ENCODE peak calls at places on chromosomes 12 and 14, in seven cellular contexts. One of them, this sample, is unnamed.

GRCh38 chr12:120399531-120399930 is 30.6 kb upstream of the MSI1 start:
- DNase-seq in lower leg skin: no peak
- DNase-seq in uterus: no peak
- DNase-seq in ovary: no peak
- DNase-seq in A549: no peak
- DNase-seq in NB4: no peak
- DNase-seq in HepG2: no peak
- DNase-seq in this sample: no peak

GRCh38 chr12:53198470-53199110 is 8.5 kb downstream of the ITGB7 start:
- DNase-seq in lower leg skin: peak
- DNase-seq in HepG2: no peak
- DNase-seq in uterus: no peak
- DNase-seq in NB4: no peak
- DNase-seq in A549: no peak
- DNase-seq in ovary: no peak
- DNase-seq in this sample: no peak

GRCh38 chr14:97315790-97316189 is 518.6 kb downstream of the VRK1 start:
- DNase-seq in uterus: no peak
- DNase-seq in A549: no peak
- DNase-seq in HepG2: no peak
- DNase-seq in lower leg skin: no peak
- DNase-seq in NB4: no peak
- DNase-seq in ovary: no peak
- DNase-seq in this sample: no peak

GRCh38 chr12:58557156-58557555 is 363.1 kb downstream of the LRIG3 start:
- DNase-seq in ovary: no peak
- DNase-seq in uterus: no peak
- DNase-seq in A549: no peak
- DNase-seq in HepG2: no peak
- DNase-seq in lower leg skin: no peak
- DNase-seq in NB4: no peak
- DNase-seq in this sample: no peak

GRCh38 chr14:91143862-91144261 is 30.0 kb downstream of the DGLUCY start:
- DNase-seq in NB4: no peak
- DNase-seq in uterus: no peak
- DNase-seq in ovary: no peak
- DNase-seq in lower leg skin: no peak
- DNase-seq in A549: no peak
- DNase-seq in HepG2: no peak
- DNase-seq in this sample: no peak

GRCh38 chr12:120801146-120801545 is 75.5 kb downstream of the ACADS start:
- DNase-seq in A549: no peak
- DNase-seq in ovary: no peak
- DNase-seq in lower leg skin: no peak
- DNase-seq in HepG2: no peak
- DNase-seq in uterus: no peak
- DNase-seq in NB4: no peak
- DNase-seq in this sample: no peak

GRCh38 chr12:79451988-79452387 is 238.8 kb downstream of the PAWR start:
- DNase-seq in NB4: no peak
- DNase-seq in lower leg skin: peak
- DNase-seq in ovary: peak
- DNase-seq in A549: no peak
- DNase-seq in HepG2: peak
- DNase-seq in uterus: peak
- DNase-seq in this sample: peak

GRCh38 chr12:12481636-12482035 is 81.0 kb downstream of the DUSP16 start:
- DNase-seq in uterus: no peak
- DNase-seq in A549: no peak
- DNase-seq in lower leg skin: no peak
- DNase-seq in HepG2: no peak
- DNase-seq in ovary: no peak
- DNase-seq in NB4: no peak
- DNase-seq in this sample: no peak

GRCh38 chr14:104293851-104294627 is 155.7 kb downstream of the KIF26A start:
- DNase-seq in uterus: no peak
- DNase-seq in ovary: peak
- DNase-seq in NB4: no peak
- DNase-seq in A549: peak
- DNase-seq in HepG2: no peak
- DNase-seq in lower leg skin: peak
- DNase-seq in this sample: peak

GRCh38 chr14:34693228-34693939 is 21.0 kb downstream of the CFL2 start:
- DNase-seq in lower leg skin: no peak
- DNase-seq in HepG2: peak
- DNase-seq in uterus: peak
- DNase-seq in ovary: peak
- DNase-seq in NB4: peak
- DNase-seq in A549: peak
- DNase-seq in this sample: peak

GRCh38 chr12:11581179-11581755 is 68.2 kb upstream of the ETV6 start:
- DNase-seq in lower leg skin: no peak
- DNase-seq in A549: peak
- DNase-seq in NB4: peak
- DNase-seq in HepG2: peak
- DNase-seq in uterus: peak
- DNase-seq in ovary: peak
- DNase-seq in this sample: peak

GRCh38 chr12:18919826-18920511 is 182.1 kb downstream of the CAPZA3 start:
- DNase-seq in ovary: no peak
- DNase-seq in uterus: no peak
- DNase-seq in HepG2: no peak
- DNase-seq in NB4: no peak
- DNase-seq in A549: no peak
- DNase-seq in lower leg skin: no peak
- DNase-seq in this sample: peak

GRCh38 chr14:92609955-92610354 is 96.4 kb downstream of the RIN3 start:
- DNase-seq in uterus: no peak
- DNase-seq in ovary: no peak
- DNase-seq in A549: no peak
- DNase-seq in HepG2: no peak
- DNase-seq in NB4: peak
- DNase-seq in lower leg skin: no peak
- DNase-seq in this sample: no peak

GRCh38 chr14:60632257-60632656 is 17.0 kb downstream of the SIX1 start:
- DNase-seq in HepG2: no peak
- DNase-seq in uterus: no peak
- DNase-seq in NB4: no peak
- DNase-seq in lower leg skin: no peak
- DNase-seq in ovary: no peak
- DNase-seq in A549: no peak
- DNase-seq in this sample: no peak

GRCh38 chr14:58077621-58078020 is 74.4 kb downstream of the ARMH4 start:
- DNase-seq in uterus: no peak
- DNase-seq in HepG2: no peak
- DNase-seq in ovary: no peak
- DNase-seq in lower leg skin: no peak
- DNase-seq in A549: no peak
- DNase-seq in NB4: no peak
- DNase-seq in this sample: no peak

GRCh38 chr14:20789230-20789813 is 8.3 kb downstream of the RNASE6 start:
- DNase-seq in lower leg skin: no peak
- DNase-seq in HepG2: no peak
- DNase-seq in A549: no peak
- DNase-seq in NB4: no peak
- DNase-seq in uterus: no peak
- DNase-seq in ovary: no peak
- DNase-seq in this sample: no peak

GRCh38 chr14:41597647-41598046 is 9.0 kb upstream of the LRFN5 start:
- DNase-seq in HepG2: no peak
- DNase-seq in ovary: no peak
- DNase-seq in NB4: no peak
- DNase-seq in uterus: no peak
- DNase-seq in lower leg skin: no peak
- DNase-seq in A549: no peak
- DNase-seq in this sample: no peak
- TF ChIP-seq POLR2A in HepG2: no peak
- TF ChIP-seq POLR2A in ovary: no peak
- TF ChIP-seq POLR2A in NB4: no peak
- TF ChIP-seq POLR2A in uterus: no peak
- TF ChIP-seq POLR2A in lower leg skin: no peak
- TF ChIP-seq POLR2A in A549: no peak
- TF ChIP-seq POLR2A in this sample: no peak

GRCh38 chr12:101697197-101697929 is at the start of gene CHPT1:
- DNase-seq in HepG2: peak
- DNase-seq in uterus: peak
- DNase-seq in lower leg skin: peak
- DNase-seq in NB4: peak
- DNase-seq in ovary: peak
- DNase-seq in A549: peak
- DNase-seq in this sample: peak

GRCh38 chr12:101700299-101700820 is 2.9 kb downstream of the CHPT1 start:
- DNase-seq in uterus: no peak
- DNase-seq in NB4: no peak
- DNase-seq in ovary: no peak
- DNase-seq in A549: no peak
- DNase-seq in HepG2: no peak
- DNase-seq in lower leg skin: no peak
- DNase-seq in this sample: no peak

GRCh38 chr12:101696477-101697196 is 803 bp upstream of the CHPT1 start:
- DNase-seq in HepG2: peak
- DNase-seq in ovary: peak
- DNase-seq in uterus: peak
- DNase-seq in NB4: peak
- DNase-seq in A549: peak
- DNase-seq in lower leg skin: peak
- DNase-seq in this sample: peak

GRCh38 chr12:101697930-101698781 is 716 bp downstream of the CHPT1 start:
- DNase-seq in NB4: peak
- DNase-seq in ovary: peak
- DNase-seq in lower leg skin: peak
- DNase-seq in HepG2: peak
- DNase-seq in A549: peak
- DNase-seq in uterus: peak
- DNase-seq in this sample: peak

DNA sequence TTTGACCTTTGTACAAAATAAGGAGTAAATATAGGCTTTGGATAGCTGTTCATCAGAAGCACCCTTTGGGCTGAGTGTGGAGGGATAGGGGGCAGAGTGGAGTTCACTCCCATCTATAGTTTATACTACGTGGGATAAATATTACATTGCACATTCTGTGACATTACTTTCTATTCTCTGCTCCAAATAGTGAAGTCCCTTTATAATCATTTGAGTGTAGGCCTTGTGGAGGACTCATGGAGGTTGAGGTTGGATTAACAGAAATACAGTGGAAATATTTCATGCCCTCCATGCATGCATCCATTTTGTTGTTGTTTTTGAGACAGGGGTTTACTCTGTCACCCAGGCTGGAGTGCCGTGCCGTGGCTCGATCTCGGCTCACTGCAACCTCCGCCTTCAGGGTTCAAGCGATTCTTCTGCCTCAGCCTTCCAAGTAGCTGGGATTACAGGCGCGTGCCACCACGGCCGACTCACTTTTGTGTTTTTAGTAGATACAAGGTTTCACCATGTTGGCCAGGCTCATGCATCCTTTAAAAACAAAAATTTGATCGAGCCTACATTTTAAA is 1.4 kb downstream of the CHPT1 start:
- DNase-seq in HepG2: no peak
- DNase-seq in uterus: no peak
- DNase-seq in NB4: peak
- DNase-seq in ovary: peak
- DNase-seq in lower leg skin: no peak
- DNase-seq in A549: peak
- DNase-seq in this sample: no peak
- TF ChIP-seq CTCF in HepG2: peak
- TF ChIP-seq CTCF in uterus: peak
- TF ChIP-seq CTCF in NB4: peak
- TF ChIP-seq CTCF in ovary: no peak
- TF ChIP-seq CTCF in lower leg skin: no peak
- TF ChIP-seq CTCF in A549: peak
- TF ChIP-seq CTCF in this sample: no peak

GRCh38 chr12:70709022-70709421 is 71.8 kb upstream of the PTPRB start:
- DNase-seq in A549: no peak
- DNase-seq in uterus: no peak
- DNase-seq in ovary: no peak
- DNase-seq in NB4: no peak
- DNase-seq in HepG2: no peak
- DNase-seq in lower leg skin: no peak
- DNase-seq in this sample: no peak

GRCh38 chr12:70711831-70712230 is 74.6 kb upstream of the PTPRB start:
- DNase-seq in lower leg skin: no peak
- DNase-seq in uterus: no peak
- DNase-seq in HepG2: peak
- DNase-seq in A549: no peak
- DNase-seq in ovary: no peak
- DNase-seq in NB4: no peak
- DNase-seq in this sample: no peak
- TF ChIP-seq POLR2A in lower leg skin: no peak
- TF ChIP-seq POLR2A in uterus: no peak
- TF ChIP-seq POLR2A in HepG2: no peak
- TF ChIP-seq POLR2A in A549: no peak
- TF ChIP-seq POLR2A in ovary: no peak
- TF ChIP-seq POLR2A in NB4: no peak
- TF ChIP-seq POLR2A in this sample: no peak

GRCh38 chr14:64137657-64138290 is 156.4 kb downstream of the ESR2 start:
- DNase-seq in lower leg skin: no peak
- DNase-seq in uterus: no peak
- DNase-seq in A549: no peak
- DNase-seq in ovary: peak
- DNase-seq in NB4: peak
- DNase-seq in HepG2: no peak
- DNase-seq in this sample: no peak
- TF ChIP-seq CTCF in lower leg skin: no peak
- TF ChIP-seq CTCF in uterus: peak
- TF ChIP-seq CTCF in A549: no peak
- TF ChIP-seq CTCF in ovary: no peak
- TF ChIP-seq CTCF in NB4: no peak
- TF ChIP-seq CTCF in HepG2: no peak
- TF ChIP-seq CTCF in this sample: no peak

GRCh38 chr12:124236651-124237050 is 58.2 kb upstream of the RFLNA start:
- DNase-seq in NB4: no peak
- DNase-seq in uterus: no peak
- DNase-seq in A549: no peak
- DNase-seq in ovary: no peak
- DNase-seq in lower leg skin: no peak
- DNase-seq in HepG2: no peak
- DNase-seq in this sample: peak
- TF ChIP-seq POLR2A in NB4: no peak
- TF ChIP-seq POLR2A in uterus: no peak
- TF ChIP-seq POLR2A in A549: no peak
- TF ChIP-seq POLR2A in ovary: no peak
- TF ChIP-seq POLR2A in lower leg skin: no peak
- TF ChIP-seq POLR2A in HepG2: no peak
- TF ChIP-seq POLR2A in this sample: no peak

GRCh38 chr14:94536836-94537235 is 24.4 kb upstream of the SERPINA4 start:
- DNase-seq in lower leg skin: peak
- DNase-seq in uterus: no peak
- DNase-seq in NB4: peak
- DNase-seq in HepG2: peak
- DNase-seq in A549: no peak
- DNase-seq in ovary: no peak
- DNase-seq in this sample: no peak
- TF ChIP-seq CTCF in lower leg skin: no peak
- TF ChIP-seq CTCF in uterus: no peak
- TF ChIP-seq CTCF in NB4: peak
- TF ChIP-seq CTCF in HepG2: peak
- TF ChIP-seq CTCF in A549: no peak
- TF ChIP-seq CTCF in ovary: no peak
- TF ChIP-seq CTCF in this sample: no peak

GRCh38 chr12:51840966-51841365 is 7.6 kb downstream of the FIGNL2 start:
- DNase-seq in ovary: no peak
- DNase-seq in NB4: no peak
- DNase-seq in uterus: no peak
- DNase-seq in HepG2: no peak
- DNase-seq in lower leg skin: no peak
- DNase-seq in A549: no peak
- DNase-seq in this sample: no peak
- TF ChIP-seq POLR2A in ovary: no peak
- TF ChIP-seq POLR2A in NB4: no peak
- TF ChIP-seq POLR2A in uterus: no peak
- TF ChIP-seq POLR2A in HepG2: no peak
- TF ChIP-seq POLR2A in lower leg skin: no peak
- TF ChIP-seq POLR2A in A549: no peak
- TF ChIP-seq POLR2A in this sample: no peak

This sample was measured in transverse colon.